ENCODE peak calls at places on chromosomes 2 and 18, in six cellular contexts. Y is stimulated activated CD4-positive, alpha-beta T cell treated with anti-CD3 and anti-CD28 coated beads, Interleukin-1b, Interleukin-23, amount 100 ng/mL, for 4 hours; D is heart right ventricle; Z is NCI-H510A treated with DMSO at 0.1 percent for 48 hours; X is activated T-helper 9 cell treated with anti-CD3 and anti-CD28 coated beads, Interleukin-2, amount 50 U/mL, for 16 hours; H is neural progenitor cell. L is an unnamed sample.

GRCh38 chr2:6874032-6874431 is 3.5 kb upstream of the RSAD2 start:
- DNase-seq in D (no peak), X (no peak), H (no peak), Y (no peak), Z (no peak), L (no peak)

GRCh38 chr18:32093106-32093511 is 1.4 kb downstream of the RNF138 start:
- DNase-seq in Y (peak), H (peak), X (no peak), D (peak), Z (peak), L (peak)

GRCh38 chr2:41711736-41712135 is 336.1 kb upstream of the PKDCC start:
- DNase-seq in Z (no peak), Y (no peak), X (no peak), H (no peak), D (no peak), L (peak)

GRCh38 chr2:73088211-73088610 is 16.7 kb upstream of the SFXN5 start:
- DNase-seq in Y (no peak), H (no peak), X (no peak), Z (no peak), D (no peak), L (no peak)

GRCh38 chr2:233994191-233994590 is 56.3 kb upstream of the SPP2 start:
- DNase-seq in X (no peak), Y (no peak), H (no peak), D (no peak), Z (no peak), L (no peak)

GRCh38 chr2:15806801-15807417 is 133.4 kb upstream of the MYCN start:
- DNase-seq in X (no peak), Y (no peak), H (no peak), Z (no peak), D (no peak), L (no peak)

GRCh38 chr2:1593371-1594205 is 150.7 kb downstream of the PXDN start:
- DNase-seq in Y (no peak), H (peak), Z (peak), D (peak), X (no peak), L (peak)

GRCh38 chr2:156892449-156893335 is 364.8 kb upstream of the GALNT5 start:
- DNase-seq in D (no peak), Y (no peak), H (peak), Z (peak), X (no peak), L (peak)

GRCh38 chr2:33104726-33105125 is 158.0 kb downstream of the LTBP1 start:
- DNase-seq in Z (no peak), D (no peak), X (no peak), Y (no peak), H (no peak), L (no peak)

GRCh38 chr2:241009191-241009590 is 10.8 kb downstream of the SNED1 start:
- DNase-seq in X (no peak), D (no peak), Z (no peak), H (no peak), Y (no peak), L (no peak)

GRCh38 chr2:126707941-126708340 is 52.0 kb downstream of the GYPC start:
- DNase-seq in X (no peak), Y (no peak), H (no peak), Z (no peak), D (no peak), L (no peak)

GRCh38 chr2:201257381-201257940 is 2.9 kb upstream of the CASP8 start:
- DNase-seq in Z (no peak), Y (no peak), X (no peak), H (no peak), D (peak), L (no peak)

GRCh38 chr2:160613466-160614153 is 120.0 kb upstream of the RBMS1 start:
- DNase-seq in X (no peak), Z (no peak), H (no peak), D (no peak), Y (no peak), L (no peak)

GRCh38 chr2:57210855-57211254 is 835.8 kb upstream of the VRK2 start:
- DNase-seq in D (no peak), Y (no peak), X (no peak), Z (no peak), H (no peak), L (no peak)

GRCh38 chr18:36467614-36468013 is 170.1 kb downstream of the FHOD3 start:
- DNase-seq in X (no peak), Y (no peak), Z (peak), D (no peak), H (no peak), L (no peak)

GRCh38 chr2:196293751-196294486 is 122.5 kb upstream of the STK17B start:
- DNase-seq in H (no peak), Z (no peak), D (no peak), Y (no peak), X (no peak), L (no peak)

GRCh38 chr18:78228974-78229373 is 750.6 kb upstream of the SALL3 start:
- DNase-seq in Z (no peak), D (no peak), Y (no peak), X (no peak), H (peak), L (peak)

GRCh38 chr2:100218552-100218951 is 76.2 kb upstream of the AFF3 start:
- DNase-seq in Z (no peak), Y (no peak), X (no peak), H (no peak), D (no peak), L (no peak)

GRCh38 chr2:230981704-230982103 is 14.2 kb upstream of the SPATA3 start:
- DNase-seq in H (no peak), X (no peak), Z (no peak), Y (no peak), D (no peak), L (no peak)

GRCh38 chr2:105384861-105385260 is 14.0 kb downstream of the FHL2 start:
- DNase-seq in Z (no peak), X (no peak), Y (no peak), H (no peak), D (no peak), L (no peak)

GRCh38 chr2:219851801-219852481 is 224.5 kb downstream of the SLC4A3 start:
- DNase-seq in Y (no peak), X (no peak), H (peak), Z (no peak), D (peak), L (peak)

GRCh38 chr2:119753041-119753929 is 6.4 kb upstream of the PTPN4 start:
- DNase-seq in D (no peak), Z (peak), X (no peak), Y (peak), H (peak), L (peak)

GRCh38 chr2:106191511-106192016 is 2.5 kb downstream of the UXS1 start:
- DNase-seq in H (no peak), D (no peak), Z (no peak), Y (no peak), X (no peak), L (no peak)

GRCh38 chr2:98478088-98478551 is 33.5 kb downstream of the INPP4A start:
- DNase-seq in X (no peak), H (no peak), Y (no peak), Z (no peak), D (no peak), L (no peak)

GRCh38 chr18:45359275-45360009 is 255.8 kb upstream of the SLC14A2 start:
- DNase-seq in H (no peak), X (no peak), D (no peak), Y (no peak), Z (no peak), L (peak)

GRCh38 chr18:30455741-30456140 is 586.8 kb downstream of the DSC3 start:
- DNase-seq in H (no peak), Y (no peak), Z (no peak), X (no peak), D (no peak), L (no peak)

GRCh38 chr2:203407496-203407895 is 79.3 kb downstream of the ABI2 start:
- DNase-seq in X (no peak), Y (no peak), D (no peak), H (no peak), Z (no peak), L (no peak)

GRCh38 chr2:20481798-20482405 is 35.0 kb downstream of the RHOB start:
- DNase-seq in Z (no peak), D (no peak), H (no peak), X (no peak), Y (no peak), L (no peak)

GRCh38 chr2:65536596-65536995 is 104.2 kb upstream of the SPRED2 start:
- DNase-seq in H (no peak), X (no peak), Z (no peak), Y (no peak), D (no peak), L (no peak)

GRCh38 chr2:70887550-70888229 is 48.0 kb upstream of the ATP6V1B1 start:
- DNase-seq in X (no peak), Z (peak), H (peak), Y (no peak), D (peak), L (peak)

L was measured in left kidney.